ENCODE peak calls at places on chromosomes 4 and X, in ten cellular contexts. H is fibroblast of pulmonary artery; Y is CD8-positive, alpha-beta T cell; X is activated B cell treated with CpG ODN at 0.5 μM for 24 hours; G is HFFc6; M is skeletal muscle cell; B is esophagus squamous epithelium; K is stimulated activated CD4-positive, alpha-beta T cell treated with anti-CD3 and anti-CD28 coated beads, Interleukin-2, amount 100 ng/mL, for 24 hours; O is aorta; W is NCI-H187. L is an unnamed sample.
A peak's percentile ranks its signal among the peaks of the same experiment; 100 is the strongest.

GRCh38 chrX:71224098-71224708 is 1.2 kb downstream of the GJB1 start:
- DNase-seq in M (no peak), O (no peak), X (no peak), W (no peak), Y (no peak), G (no peak), K (no peak), H (no peak), B (no peak), L (no peak)

GRCh38 chrX:41518127-41518840 is 71.1 kb downstream of the NYX start:
- DNase-seq in O (no peak), G (no peak), M (no peak), X (no peak), K (peak; percentile 17), W (no peak), B (no peak), H (no peak), Y (no peak), L (no peak)

GRCh38 chr4:3034231-3034630 is 40.1 kb downstream of the HTT-AS start:
- DNase-seq in H (no peak), Y (no peak), B (no peak), X (no peak), M (no peak), O (no peak), K (no peak), W (no peak), G (no peak), L (no peak)

GRCh38 chrX:19904778-19905367 is 17.5 kb upstream of the SH3KBP1 start:
- DNase-seq in X (no peak), M (no peak), H (peak; percentile 63), O (no peak), Y (no peak), B (no peak), K (peak; percentile 2), W (no peak), G (peak; percentile 17), L (no peak)

GRCh38 chr4:153645183-153645582 is 38.9 kb upstream of the TLR2 start:
- DNase-seq in G (no peak), O (no peak), K (peak; percentile 34), W (no peak), H (no peak), Y (no peak), M (no peak), X (no peak), B (no peak), L (no peak)

GRCh38 chrX:72306851-72307645 is 1.3 kb upstream of the CITED1 start:
- DNase-seq in W (peak; percentile 5), B (no peak), H (peak; percentile 66), X (peak; percentile 21), M (peak; percentile 30), Y (no peak), G (peak; percentile 42), K (peak; percentile 30), O (peak; percentile 85), L (no peak)

GRCh38 chr4:58649236-58649635 is 1539.1 kb upstream of the IGFBP7 start:
- DNase-seq in K (no peak), O (no peak), W (no peak), X (no peak), Y (no peak), M (no peak), B (no peak), H (no peak), G (no peak), L (no peak)

GRCh38 chr4:166941629-166942028 is 292.7 kb downstream of the SPOCK3 start:
- DNase-seq in X (no peak), G (no peak), O (no peak), B (no peak), Y (no peak), M (no peak), H (no peak), K (no peak), W (no peak), L (no peak)

GRCh38 chr4:15117270-15117946 is 115.1 kb downstream of the CPEB2 start:
- DNase-seq in M (no peak), W (no peak), H (no peak), B (no peak), X (no peak), Y (no peak), G (no peak), K (no peak), O (no peak), L (no peak)